ENCODE peak calls at places on chromosomes 11 and 22, in six cellular contexts. One of them, this sample, is unnamed.

GRCh38 chr11:120172054-120172881 is 34.4 kb upstream of the TRIM29 start:
- DNase-seq in HFFc6: peak
- DNase-seq in mucosa of descending colon: peak
- DNase-seq in stimulated activated CD4-positive, alpha-beta T cell treated with anti-CD3 and anti-CD28 coated beads, Interleukin-1b, Interleukin-23, amount 100 ng/mL, for 24 hours: peak
- DNase-seq in adipocyte: peak
- DNase-seq in activated CD8-positive, alpha-beta memory T cell treated with anti-CD3 and anti-CD28 coated beads, Interleukin-2, amount 50 U/mL, for 48 hours: peak
- DNase-seq in this sample: peak

GRCh38 chr11:70247042-70247709 is 23.3 kb upstream of the PPFIA1 start:
- DNase-seq in activated CD8-positive, alpha-beta memory T cell treated with anti-CD3 and anti-CD28 coated beads, Interleukin-2, amount 50 U/mL, for 48 hours: no peak
- DNase-seq in mucosa of descending colon: no peak
- DNase-seq in stimulated activated CD4-positive, alpha-beta T cell treated with anti-CD3 and anti-CD28 coated beads, Interleukin-1b, Interleukin-23, amount 100 ng/mL, for 24 hours: no peak
- DNase-seq in adipocyte: no peak
- DNase-seq in HFFc6: no peak
- DNase-seq in this sample: no peak

GRCh38 chr11:11946180-11946579 is 62.2 kb downstream of the DKK3 start:
- DNase-seq in adipocyte: peak
- DNase-seq in HFFc6: peak
- DNase-seq in stimulated activated CD4-positive, alpha-beta T cell treated with anti-CD3 and anti-CD28 coated beads, Interleukin-1b, Interleukin-23, amount 100 ng/mL, for 24 hours: no peak
- DNase-seq in activated CD8-positive, alpha-beta memory T cell treated with anti-CD3 and anti-CD28 coated beads, Interleukin-2, amount 50 U/mL, for 48 hours: no peak
- DNase-seq in mucosa of descending colon: no peak
- DNase-seq in this sample: no peak

GRCh38 chr11:46359936-46360335 is 12.7 kb downstream of the DGKZ start:
- DNase-seq in adipocyte: peak
- DNase-seq in stimulated activated CD4-positive, alpha-beta T cell treated with anti-CD3 and anti-CD28 coated beads, Interleukin-1b, Interleukin-23, amount 100 ng/mL, for 24 hours: no peak
- DNase-seq in mucosa of descending colon: no peak
- DNase-seq in activated CD8-positive, alpha-beta memory T cell treated with anti-CD3 and anti-CD28 coated beads, Interleukin-2, amount 50 U/mL, for 48 hours: no peak
- DNase-seq in HFFc6: no peak
- DNase-seq in this sample: no peak

GRCh38 chr11:67267188-67268035 is 1.1 kb downstream of the GRK2 start:
- DNase-seq in adipocyte: no peak
- DNase-seq in stimulated activated CD4-positive, alpha-beta T cell treated with anti-CD3 and anti-CD28 coated beads, Interleukin-1b, Interleukin-23, amount 100 ng/mL, for 24 hours: no peak
- DNase-seq in HFFc6: no peak
- DNase-seq in activated CD8-positive, alpha-beta memory T cell treated with anti-CD3 and anti-CD28 coated beads, Interleukin-2, amount 50 U/mL, for 48 hours: no peak
- DNase-seq in mucosa of descending colon: peak
- DNase-seq in this sample: no peak

GRCh38 chr11:115660072-115660805 is 156.0 kb upstream of the CADM1 start:
- DNase-seq in activated CD8-positive, alpha-beta memory T cell treated with anti-CD3 and anti-CD28 coated beads, Interleukin-2, amount 50 U/mL, for 48 hours: no peak
- DNase-seq in mucosa of descending colon: no peak
- DNase-seq in adipocyte: no peak
- DNase-seq in HFFc6: no peak
- DNase-seq in stimulated activated CD4-positive, alpha-beta T cell treated with anti-CD3 and anti-CD28 coated beads, Interleukin-1b, Interleukin-23, amount 100 ng/mL, for 24 hours: no peak
- DNase-seq in this sample: no peak

GRCh38 chr11:15695096-15695721 is 580.5 kb downstream of the INSC start:
- DNase-seq in adipocyte: no peak
- DNase-seq in activated CD8-positive, alpha-beta memory T cell treated with anti-CD3 and anti-CD28 coated beads, Interleukin-2, amount 50 U/mL, for 48 hours: no peak
- DNase-seq in stimulated activated CD4-positive, alpha-beta T cell treated with anti-CD3 and anti-CD28 coated beads, Interleukin-1b, Interleukin-23, amount 100 ng/mL, for 24 hours: no peak
- DNase-seq in mucosa of descending colon: no peak
- DNase-seq in HFFc6: no peak
- DNase-seq in this sample: no peak

GRCh38 chr22:39907035-39907434 is 6.2 kb downstream of the GRAP2 start:
- DNase-seq in mucosa of descending colon: no peak
- DNase-seq in stimulated activated CD4-positive, alpha-beta T cell treated with anti-CD3 and anti-CD28 coated beads, Interleukin-1b, Interleukin-23, amount 100 ng/mL, for 24 hours: no peak
- DNase-seq in HFFc6: no peak
- DNase-seq in activated CD8-positive, alpha-beta memory T cell treated with anti-CD3 and anti-CD28 coated beads, Interleukin-2, amount 50 U/mL, for 48 hours: no peak
- DNase-seq in adipocyte: no peak
- DNase-seq in this sample: no peak

GRCh38 chr11:111472228-111472627 is 40.0 kb downstream of the BTG4 start:
- DNase-seq in stimulated activated CD4-positive, alpha-beta T cell treated with anti-CD3 and anti-CD28 coated beads, Interleukin-1b, Interleukin-23, amount 100 ng/mL, for 24 hours: no peak
- DNase-seq in HFFc6: no peak
- DNase-seq in activated CD8-positive, alpha-beta memory T cell treated with anti-CD3 and anti-CD28 coated beads, Interleukin-2, amount 50 U/mL, for 48 hours: no peak
- DNase-seq in adipocyte: no peak
- DNase-seq in mucosa of descending colon: no peak
- DNase-seq in this sample: no peak

GRCh38 chr11:122201126-122201525 is 85.1 kb upstream of the BLID start:
- DNase-seq in mucosa of descending colon: no peak
- DNase-seq in stimulated activated CD4-positive, alpha-beta T cell treated with anti-CD3 and anti-CD28 coated beads, Interleukin-1b, Interleukin-23, amount 100 ng/mL, for 24 hours: no peak
- DNase-seq in adipocyte: no peak
- DNase-seq in HFFc6: no peak
- DNase-seq in activated CD8-positive, alpha-beta memory T cell treated with anti-CD3 and anti-CD28 coated beads, Interleukin-2, amount 50 U/mL, for 48 hours: no peak
- DNase-seq in this sample: no peak

GRCh38 chr11:45982656-45983470 is 60.4 kb downstream of the LARGE2 start:
- DNase-seq in HFFc6: peak
- DNase-seq in activated CD8-positive, alpha-beta memory T cell treated with anti-CD3 and anti-CD28 coated beads, Interleukin-2, amount 50 U/mL, for 48 hours: peak
- DNase-seq in adipocyte: peak
- DNase-seq in stimulated activated CD4-positive, alpha-beta T cell treated with anti-CD3 and anti-CD28 coated beads, Interleukin-1b, Interleukin-23, amount 100 ng/mL, for 24 hours: peak
- DNase-seq in mucosa of descending colon: no peak
- DNase-seq in this sample: peak

GRCh38 chr11:5224538-5225479 is 2.1 kb downstream of the HBB start:
- DNase-seq in mucosa of descending colon: no peak
- DNase-seq in stimulated activated CD4-positive, alpha-beta T cell treated with anti-CD3 and anti-CD28 coated beads, Interleukin-1b, Interleukin-23, amount 100 ng/mL, for 24 hours: no peak
- DNase-seq in activated CD8-positive, alpha-beta memory T cell treated with anti-CD3 and anti-CD28 coated beads, Interleukin-2, amount 50 U/mL, for 48 hours: no peak
- DNase-seq in adipocyte: no peak
- DNase-seq in HFFc6: no peak
- DNase-seq in this sample: no peak

GRCh38 chr22:43099095-43099494 is 9.9 kb upstream of the TTLL1 start:
- DNase-seq in HFFc6: no peak
- DNase-seq in stimulated activated CD4-positive, alpha-beta T cell treated with anti-CD3 and anti-CD28 coated beads, Interleukin-1b, Interleukin-23, amount 100 ng/mL, for 24 hours: no peak
- DNase-seq in mucosa of descending colon: no peak
- DNase-seq in adipocyte: no peak
- DNase-seq in activated CD8-positive, alpha-beta memory T cell treated with anti-CD3 and anti-CD28 coated beads, Interleukin-2, amount 50 U/mL, for 48 hours: no peak
- DNase-seq in this sample: no peak

GRCh38 chr11:100719809-100720221 is 32.7 kb downstream of the ARHGAP42 start:
- DNase-seq in mucosa of descending colon: peak
- DNase-seq in HFFc6: peak
- DNase-seq in stimulated activated CD4-positive, alpha-beta T cell treated with anti-CD3 and anti-CD28 coated beads, Interleukin-1b, Interleukin-23, amount 100 ng/mL, for 24 hours: no peak
- DNase-seq in adipocyte: peak
- DNase-seq in activated CD8-positive, alpha-beta memory T cell treated with anti-CD3 and anti-CD28 coated beads, Interleukin-2, amount 50 U/mL, for 48 hours: no peak
- DNase-seq in this sample: peak

GRCh38 chr22:39089928-39090327 is 7.1 kb upstream of the APOBEC3H start:
- DNase-seq in HFFc6: no peak
- DNase-seq in activated CD8-positive, alpha-beta memory T cell treated with anti-CD3 and anti-CD28 coated beads, Interleukin-2, amount 50 U/mL, for 48 hours: no peak
- DNase-seq in stimulated activated CD4-positive, alpha-beta T cell treated with anti-CD3 and anti-CD28 coated beads, Interleukin-1b, Interleukin-23, amount 100 ng/mL, for 24 hours: no peak
- DNase-seq in adipocyte: no peak
- DNase-seq in mucosa of descending colon: no peak
- DNase-seq in this sample: no peak

GRCh38 chr11:125303186-125303585 is 138.6 kb downstream of the PKNOX2 start:
- DNase-seq in stimulated activated CD4-positive, alpha-beta T cell treated with anti-CD3 and anti-CD28 coated beads, Interleukin-1b, Interleukin-23, amount 100 ng/mL, for 24 hours: no peak
- DNase-seq in activated CD8-positive, alpha-beta memory T cell treated with anti-CD3 and anti-CD28 coated beads, Interleukin-2, amount 50 U/mL, for 48 hours: no peak
- DNase-seq in mucosa of descending colon: no peak
- DNase-seq in HFFc6: no peak
- DNase-seq in adipocyte: no peak
- DNase-seq in this sample: no peak

GRCh38 chr11:12192796-12193514 is 82.6 kb downstream of the MICAL2 start:
- DNase-seq in HFFc6: no peak
- DNase-seq in stimulated activated CD4-positive, alpha-beta T cell treated with anti-CD3 and anti-CD28 coated beads, Interleukin-1b, Interleukin-23, amount 100 ng/mL, for 24 hours: no peak
- DNase-seq in adipocyte: no peak
- DNase-seq in activated CD8-positive, alpha-beta memory T cell treated with anti-CD3 and anti-CD28 coated beads, Interleukin-2, amount 50 U/mL, for 48 hours: no peak
- DNase-seq in mucosa of descending colon: peak
- DNase-seq in this sample: no peak

GRCh38 chr11:126231725-126232459 is 20.3 kb downstream of the FAM118B start:
- DNase-seq in mucosa of descending colon: no peak
- DNase-seq in stimulated activated CD4-positive, alpha-beta T cell treated with anti-CD3 and anti-CD28 coated beads, Interleukin-1b, Interleukin-23, amount 100 ng/mL, for 24 hours: no peak
- DNase-seq in HFFc6: peak
- DNase-seq in adipocyte: peak
- DNase-seq in activated CD8-positive, alpha-beta memory T cell treated with anti-CD3 and anti-CD28 coated beads, Interleukin-2, amount 50 U/mL, for 48 hours: no peak
- DNase-seq in this sample: no peak

GRCh38 chr11:120197254-120197891 is 13.5 kb upstream of the OAF start:
- DNase-seq in adipocyte: no peak
- DNase-seq in stimulated activated CD4-positive, alpha-beta T cell treated with anti-CD3 and anti-CD28 coated beads, Interleukin-1b, Interleukin-23, amount 100 ng/mL, for 24 hours: no peak
- DNase-seq in activated CD8-positive, alpha-beta memory T cell treated with anti-CD3 and anti-CD28 coated beads, Interleukin-2, amount 50 U/mL, for 48 hours: no peak
- DNase-seq in HFFc6: no peak
- DNase-seq in mucosa of descending colon: peak
- DNase-seq in this sample: no peak

GRCh38 chr11:134449713-134450112 is 37.7 kb upstream of the B3GAT1 start:
- DNase-seq in mucosa of descending colon: no peak
- DNase-seq in stimulated activated CD4-positive, alpha-beta T cell treated with anti-CD3 and anti-CD28 coated beads, Interleukin-1b, Interleukin-23, amount 100 ng/mL, for 24 hours: no peak
- DNase-seq in HFFc6: no peak
- DNase-seq in activated CD8-positive, alpha-beta memory T cell treated with anti-CD3 and anti-CD28 coated beads, Interleukin-2, amount 50 U/mL, for 48 hours: no peak
- DNase-seq in adipocyte: no peak
- DNase-seq in this sample: no peak

GRCh38 chr22:48925450-48925849 is 902.2 kb downstream of the BRD1 start:
- DNase-seq in mucosa of descending colon: no peak
- DNase-seq in adipocyte: no peak
- DNase-seq in HFFc6: no peak
- DNase-seq in activated CD8-positive, alpha-beta memory T cell treated with anti-CD3 and anti-CD28 coated beads, Interleukin-2, amount 50 U/mL, for 48 hours: peak
- DNase-seq in stimulated activated CD4-positive, alpha-beta T cell treated with anti-CD3 and anti-CD28 coated beads, Interleukin-1b, Interleukin-23, amount 100 ng/mL, for 24 hours: no peak
- DNase-seq in this sample: no peak

GRCh38 chr22:50473088-50473487 is 1.7 kb downstream of the SBF1 start:
- DNase-seq in activated CD8-positive, alpha-beta memory T cell treated with anti-CD3 and anti-CD28 coated beads, Interleukin-2, amount 50 U/mL, for 48 hours: no peak
- DNase-seq in mucosa of descending colon: peak
- DNase-seq in stimulated activated CD4-positive, alpha-beta T cell treated with anti-CD3 and anti-CD28 coated beads, Interleukin-1b, Interleukin-23, amount 100 ng/mL, for 24 hours: no peak
- DNase-seq in HFFc6: no peak
- DNase-seq in adipocyte: no peak
- DNase-seq in this sample: no peak

GRCh38 chr11:79418241-79418640 is 22.6 kb downstream of the TENM4 start:
- DNase-seq in activated CD8-positive, alpha-beta memory T cell treated with anti-CD3 and anti-CD28 coated beads, Interleukin-2, amount 50 U/mL, for 48 hours: no peak
- DNase-seq in mucosa of descending colon: no peak
- DNase-seq in stimulated activated CD4-positive, alpha-beta T cell treated with anti-CD3 and anti-CD28 coated beads, Interleukin-1b, Interleukin-23, amount 100 ng/mL, for 24 hours: no peak
- DNase-seq in HFFc6: no peak
- DNase-seq in adipocyte: no peak
- DNase-seq in this sample: no peak

GRCh38 chr11:8239056-8239455 is 24.6 kb downstream of the LMO1 start:
- DNase-seq in adipocyte: no peak
- DNase-seq in activated CD8-positive, alpha-beta memory T cell treated with anti-CD3 and anti-CD28 coated beads, Interleukin-2, amount 50 U/mL, for 48 hours: no peak
- DNase-seq in stimulated activated CD4-positive, alpha-beta T cell treated with anti-CD3 and anti-CD28 coated beads, Interleukin-1b, Interleukin-23, amount 100 ng/mL, for 24 hours: no peak
- DNase-seq in HFFc6: no peak
- DNase-seq in mucosa of descending colon: no peak
- DNase-seq in this sample: no peak

GRCh38 chr22:41447435-41448188 is 1.0 kb upstream of the TOB2 start:
- DNase-seq in adipocyte: peak
- DNase-seq in mucosa of descending colon: peak
- DNase-seq in stimulated activated CD4-positive, alpha-beta T cell treated with anti-CD3 and anti-CD28 coated beads, Interleukin-1b, Interleukin-23, amount 100 ng/mL, for 24 hours: peak
- DNase-seq in activated CD8-positive, alpha-beta memory T cell treated with anti-CD3 and anti-CD28 coated beads, Interleukin-2, amount 50 U/mL, for 48 hours: peak
- DNase-seq in HFFc6: peak
- DNase-seq in this sample: peak

GRCh38 chr11:19368726-19369364 is 128.1 kb upstream of the E2F8 start:
- DNase-seq in stimulated activated CD4-positive, alpha-beta T cell treated with anti-CD3 and anti-CD28 coated beads, Interleukin-1b, Interleukin-23, amount 100 ng/mL, for 24 hours: no peak
- DNase-seq in activated CD8-positive, alpha-beta memory T cell treated with anti-CD3 and anti-CD28 coated beads, Interleukin-2, amount 50 U/mL, for 48 hours: no peak
- DNase-seq in mucosa of descending colon: no peak
- DNase-seq in HFFc6: peak
- DNase-seq in adipocyte: peak
- DNase-seq in this sample: no peak

GRCh38 chr11:8917157-8917820 is 6.3 kb downstream of the AKIP1 start:
- DNase-seq in stimulated activated CD4-positive, alpha-beta T cell treated with anti-CD3 and anti-CD28 coated beads, Interleukin-1b, Interleukin-23, amount 100 ng/mL, for 24 hours: no peak
- DNase-seq in HFFc6: peak
- DNase-seq in activated CD8-positive, alpha-beta memory T cell treated with anti-CD3 and anti-CD28 coated beads, Interleukin-2, amount 50 U/mL, for 48 hours: no peak
- DNase-seq in mucosa of descending colon: no peak
- DNase-seq in adipocyte: peak
- DNase-seq in this sample: no peak

GRCh38 chr22:47587861-47588582 is 825.6 kb downstream of the TBC1D22A start:
- DNase-seq in adipocyte: no peak
- DNase-seq in stimulated activated CD4-positive, alpha-beta T cell treated with anti-CD3 and anti-CD28 coated beads, Interleukin-1b, Interleukin-23, amount 100 ng/mL, for 24 hours: no peak
- DNase-seq in activated CD8-positive, alpha-beta memory T cell treated with anti-CD3 and anti-CD28 coated beads, Interleukin-2, amount 50 U/mL, for 48 hours: no peak
- DNase-seq in HFFc6: no peak
- DNase-seq in mucosa of descending colon: no peak
- DNase-seq in this sample: no peak

GRCh38 chr22:39808087-39808486 is 85.5 kb downstream of the ENTHD1 start:
- DNase-seq in stimulated activated CD4-positive, alpha-beta T cell treated with anti-CD3 and anti-CD28 coated beads, Interleukin-1b, Interleukin-23, amount 100 ng/mL, for 24 hours: no peak
- DNase-seq in HFFc6: peak
- DNase-seq in mucosa of descending colon: peak
- DNase-seq in activated CD8-positive, alpha-beta memory T cell treated with anti-CD3 and anti-CD28 coated beads, Interleukin-2, amount 50 U/mL, for 48 hours: peak
- DNase-seq in adipocyte: peak
- DNase-seq in this sample: peak

GRCh38 chr11:12410006-12410728 is 32.8 kb downstream of the PARVA start:
- DNase-seq in HFFc6: peak
- DNase-seq in adipocyte: no peak
- DNase-seq in activated CD8-positive, alpha-beta memory T cell treated with anti-CD3 and anti-CD28 coated beads, Interleukin-2, amount 50 U/mL, for 48 hours: no peak
- DNase-seq in mucosa of descending colon: no peak
- DNase-seq in stimulated activated CD4-positive, alpha-beta T cell treated with anti-CD3 and anti-CD28 coated beads, Interleukin-1b, Interleukin-23, amount 100 ng/mL, for 24 hours: no peak
- DNase-seq in this sample: peak

GRCh38 chr11:92859290-92859689 is 110.2 kb upstream of the MTNR1B start:
- DNase-seq in stimulated activated CD4-positive, alpha-beta T cell treated with anti-CD3 and anti-CD28 coated beads, Interleukin-1b, Interleukin-23, amount 100 ng/mL, for 24 hours: no peak
- DNase-seq in adipocyte: no peak
- DNase-seq in HFFc6: no peak
- DNase-seq in mucosa of descending colon: no peak
- DNase-seq in activated CD8-positive, alpha-beta memory T cell treated with anti-CD3 and anti-CD28 coated beads, Interleukin-2, amount 50 U/mL, for 48 hours: no peak
- DNase-seq in this sample: peak

GRCh38 chr22:50119169-50119767 is 29.5 kb downstream of the MOV10L1 start:
- DNase-seq in adipocyte: no peak
- DNase-seq in stimulated activated CD4-positive, alpha-beta T cell treated with anti-CD3 and anti-CD28 coated beads, Interleukin-1b, Interleukin-23, amount 100 ng/mL, for 24 hours: no peak
- DNase-seq in mucosa of descending colon: no peak
- DNase-seq in activated CD8-positive, alpha-beta memory T cell treated with anti-CD3 and anti-CD28 coated beads, Interleukin-2, amount 50 U/mL, for 48 hours: no peak
- DNase-seq in HFFc6: no peak
- DNase-seq in this sample: no peak

GRCh38 chr11:1111545-1112212 is 37.0 kb downstream of the MUC2 start:
- DNase-seq in adipocyte: no peak
- DNase-seq in HFFc6: no peak
- DNase-seq in activated CD8-positive, alpha-beta memory T cell treated with anti-CD3 and anti-CD28 coated beads, Interleukin-2, amount 50 U/mL, for 48 hours: no peak
- DNase-seq in stimulated activated CD4-positive, alpha-beta T cell treated with anti-CD3 and anti-CD28 coated beads, Interleukin-1b, Interleukin-23, amount 100 ng/mL, for 24 hours: no peak
- DNase-seq in mucosa of descending colon: peak
- DNase-seq in this sample: peak

GRCh38 chr11:47378011-47378835 is at the start of gene SPI1:
- DNase-seq in adipocyte: no peak
- DNase-seq in HFFc6: no peak
- DNase-seq in activated CD8-positive, alpha-beta memory T cell treated with anti-CD3 and anti-CD28 coated beads, Interleukin-2, amount 50 U/mL, for 48 hours: no peak
- DNase-seq in mucosa of descending colon: peak
- DNase-seq in stimulated activated CD4-positive, alpha-beta T cell treated with anti-CD3 and anti-CD28 coated beads, Interleukin-1b, Interleukin-23, amount 100 ng/mL, for 24 hours: no peak
- DNase-seq in this sample: peak

GRCh38 chr22:46297151-46297819 is 615 bp downstream of the GTSE1 start:
- DNase-seq in HFFc6: peak
- DNase-seq in mucosa of descending colon: peak
- DNase-seq in stimulated activated CD4-positive, alpha-beta T cell treated with anti-CD3 and anti-CD28 coated beads, Interleukin-1b, Interleukin-23, amount 100 ng/mL, for 24 hours: no peak
- DNase-seq in adipocyte: peak
- DNase-seq in activated CD8-positive, alpha-beta memory T cell treated with anti-CD3 and anti-CD28 coated beads, Interleukin-2, amount 50 U/mL, for 48 hours: peak
- DNase-seq in this sample: peak

GRCh38 chr11:112004389-112004788 is 20.8 kb upstream of the DLAT start:
- DNase-seq in stimulated activated CD4-positive, alpha-beta T cell treated with anti-CD3 and anti-CD28 coated beads, Interleukin-1b, Interleukin-23, amount 100 ng/mL, for 24 hours: no peak
- DNase-seq in adipocyte: no peak
- DNase-seq in HFFc6: no peak
- DNase-seq in activated CD8-positive, alpha-beta memory T cell treated with anti-CD3 and anti-CD28 coated beads, Interleukin-2, amount 50 U/mL, for 48 hours: no peak
- DNase-seq in mucosa of descending colon: no peak
- DNase-seq in this sample: peak

GRCh38 chr22:45834241-45834640 is 142.7 kb downstream of the WNT7B start:
- DNase-seq in mucosa of descending colon: peak
- DNase-seq in adipocyte: no peak
- DNase-seq in HFFc6: no peak
- DNase-seq in activated CD8-positive, alpha-beta memory T cell treated with anti-CD3 and anti-CD28 coated beads, Interleukin-2, amount 50 U/mL, for 48 hours: no peak
- DNase-seq in stimulated activated CD4-positive, alpha-beta T cell treated with anti-CD3 and anti-CD28 coated beads, Interleukin-1b, Interleukin-23, amount 100 ng/mL, for 24 hours: no peak
- DNase-seq in this sample: no peak

This sample was measured in BE2C.